ENCODE peak calls at places on chromosomes 3 and 15, in eight cellular contexts. O is effector memory CD4-positive, alpha-beta T cell; D is Peyer's patch; M is H9; Q is SJSA1; R is Karpas-422; I is cardiac muscle cell; S is osteoblast. J is an unnamed sample.

GRCh38 chr15:41561777-41562145 is 2.7 kb downstream of the TYRO3 start:
- DNase-seq in O (no peak), D (no peak), M (peak; percentile 75), Q (no peak), R (no peak), I (peak; percentile 83), S (peak; percentile 97), J (no peak)

GRCh38 chr3:190116551-190117067 is 4.1 kb downstream of the P3H2 start:
- DNase-seq in O (no peak), D (no peak), M (no peak), Q (no peak), R (no peak), I (peak; percentile 60), S (peak; percentile 85), J (no peak)

GRCh38 chr15:86178845-86179244 is 99.2 kb downstream of the AGBL1 start:
- DNase-seq in O (no peak), D (no peak), M (peak; percentile 36), Q (no peak), R (peak; percentile 43), I (no peak), S (no peak), J (no peak)

GRCh38 chr15:90105521-90105920 is 3.3 kb upstream of the IDH2 start:
- DNase-seq in O (no peak), D (no peak), M (no peak), Q (no peak), R (no peak), I (no peak), S (peak; percentile 79), J (no peak)

GRCh38 chr3:29503969-29504368 is 223.1 kb downstream of the RBMS3 start:
- DNase-seq in O (no peak), D (no peak), M (no peak), Q (no peak), R (no peak), I (no peak), S (no peak), J (no peak)

GRCh38 chr3:156532730-156533129 is 22.2 kb downstream of the SSR3 start:
- DNase-seq in O (no peak), D (no peak), M (no peak), Q (no peak), R (no peak), I (no peak), S (no peak), J (no peak)

GRCh38 chr15:38714309-38715072 is 149.9 kb upstream of the RASGRP1 start:
- DNase-seq in O (no peak), D (no peak), M (no peak), Q (peak; percentile 93), R (no peak), I (peak; percentile 94), S (peak; percentile 64), J (no peak)

GRCh38 chr3:24457719-24458118 is 36.9 kb downstream of the THRB start:
- DNase-seq in O (no peak), D (no peak), M (no peak), Q (no peak), R (no peak), I (no peak), S (no peak), J (no peak)

GRCh38 chr15:68900032-68900431 is 30.3 kb upstream of the SPESP1 start:
- DNase-seq in O (no peak), D (no peak), M (no peak), Q (no peak), R (no peak), I (no peak), S (no peak), J (no peak)

GRCh38 chr15:91348812-91349500 is 248.9 kb downstream of the SV2B start:
- DNase-seq in O (no peak), D (no peak), M (no peak), Q (no peak), R (peak; percentile 36), I (no peak), S (no peak), J (no peak)

GRCh38 chr15:65923264-65923663 is 54.0 kb downstream of the RAB11A start:
- DNase-seq in O (no peak), D (no peak), M (no peak), Q (no peak), R (no peak), I (no peak), S (no peak), J (no peak)

GRCh38 chr15:90580541-90580940 is 50.8 kb downstream of the CRTC3 start:
- DNase-seq in O (no peak), D (no peak), M (no peak), Q (no peak), R (no peak), I (no peak), S (no peak), J (no peak)

GRCh38 chr3:93843981-93844380 is 129.7 kb downstream of the PROS1 start:
- DNase-seq in O (no peak), D (no peak), M (no peak), Q (peak; percentile 41), R (no peak), I (peak; percentile 89), S (peak; percentile 73), J (no peak)

GRCh38 chr3:182568756-182569155 is 224.5 kb upstream of the ATP11B start:
- DNase-seq in O (no peak), D (no peak), M (no peak), Q (no peak), R (no peak), I (no peak), S (no peak), J (no peak)

GRCh38 chr15:70236306-70237103 is 138.8 kb upstream of the TLE3 start:
- DNase-seq in O (no peak), D (no peak), M (no peak), Q (no peak), R (no peak), I (peak; percentile 55), S (peak; percentile 85), J (no peak)

GRCh38 chr3:131361464-131362421 is 19.8 kb upstream of the NUDT16 start:
- DNase-seq in O (no peak), D (peak; percentile 97), M (peak; percentile 99), Q (no peak), R (no peak), I (peak; percentile 87), S (peak; percentile 80), J (no peak)

GRCh38 chr3:19885468-19885867 is 48.5 kb downstream of the EFHB start:
- DNase-seq in O (no peak), D (no peak), M (peak; percentile 35), Q (peak; percentile 35), R (peak; percentile 80), I (peak; percentile 70), S (peak; percentile 27), J (peak; percentile 9)

DNA sequence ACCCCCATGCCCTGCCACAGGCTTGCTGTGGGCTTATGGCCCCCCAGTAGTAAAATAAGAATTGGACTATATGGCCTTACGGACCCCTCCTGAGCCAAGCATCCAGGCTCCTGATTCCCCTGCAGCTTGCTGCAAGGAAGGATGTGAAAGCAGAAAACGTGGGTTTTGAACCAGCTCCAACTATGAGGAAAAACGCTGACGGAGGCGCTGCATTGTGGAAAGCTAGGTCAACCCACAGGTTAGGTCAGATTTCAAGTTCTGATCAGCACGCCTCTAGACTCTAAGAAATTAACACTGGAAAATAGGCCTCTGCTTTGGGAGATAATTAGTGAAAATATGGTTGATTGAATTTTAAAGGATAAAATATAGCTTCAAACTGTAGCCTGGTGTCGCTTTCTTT is 195.4 kb upstream of the HES1 start:
- DNase-seq in O (no peak), D (no peak), M (no peak), Q (no peak), R (no peak), I (no peak), S (no peak), J (no peak)
- H3K27me3 ChIP-seq in O (no peaks in the 10 kb centered on the region), D (no peaks in the 10 kb centered on the region), M (peaks cover 5% of the 10 kb centered on the region), Q (no peaks in the 10 kb centered on the region), R (no peaks in the 10 kb centered on the region), I (peaks cover 4% of the 10 kb centered on the region), S (peaks cover 49% of the 10 kb centered on the region), J (no peaks in the 10 kb centered on the region)

GRCh38 chr15:79919749-79920511 is 23.1 kb upstream of the MTHFS start:
- DNase-seq in O (no peak), D (no peak), M (peak; percentile 62), Q (no peak), R (peak; percentile 55), I (no peak), S (no peak), J (no peak)

GRCh38 chr15:79918278-79918677 is 21.5 kb upstream of the MTHFS start:
- DNase-seq in O (no peak), D (no peak), M (peak; percentile 85), Q (no peak), R (no peak), I (no peak), S (no peak), J (no peak)

GRCh38 chr15:79919090-79919748 is 22.4 kb upstream of the MTHFS start:
- DNase-seq in O (no peak), D (no peak), M (peak; percentile 86), Q (no peak), R (no peak), I (no peak), S (no peak), J (no peak)

GRCh38 chr15:79916424-79916823 is 19.6 kb upstream of the MTHFS start:
- DNase-seq in O (no peak), D (no peak), M (no peak), Q (no peak), R (no peak), I (no peak), S (no peak), J (no peak)

GRCh38 chr15:79914728-79915127 is 17.9 kb upstream of the MTHFS start:
- DNase-seq in O (no peak), D (no peak), M (no peak), Q (no peak), R (no peak), I (no peak), S (no peak), J (no peak)
- H3K9me3 ChIP-seq in O (peaks cover 25% of the 10 kb centered on the region), D (peaks cover 41% of the 10 kb centered on the region), M (peaks cover 12% of the 10 kb centered on the region), Q (peaks cover 21% of the 10 kb centered on the region), R (peaks cover 52% of the 10 kb centered on the region), I (no peaks in the 10 kb centered on the region), S (peaks cover 24% of the 10 kb centered on the region), J (peaks cover 37% of the 10 kb centered on the region)

GRCh38 chr3:64308931-64309330 is 83.7 kb upstream of the PRICKLE2 start:
- DNase-seq in O (no peak), D (no peak), M (no peak), Q (no peak), R (no peak), I (no peak), S (no peak), J (no peak)
- H3K27me3 ChIP-seq in O (no peaks in the 10 kb centered on the region), D (no peaks in the 10 kb centered on the region), M (no peaks in the 10 kb centered on the region), Q (no peaks in the 10 kb centered on the region), R (no peaks in the 10 kb centered on the region), I (no peaks in the 10 kb centered on the region), S (no peaks in the 10 kb centered on the region), J (no peaks in the 10 kb centered on the region)

GRCh38 chr15:25170781-25171110 is 216.0 kb downstream of the SNRPN start:
- DNase-seq in O (no peak), D (peak; percentile 25), M (peak; percentile 6), Q (no peak), R (no peak), I (no peak), S (peak; percentile 45), J (no peak)

GRCh38 chr15:25171111-25171811 is 216.5 kb downstream of the SNRPN start:
- DNase-seq in O (no peak), D (peak; percentile 18), M (peak; percentile 11), Q (no peak), R (no peak), I (no peak), S (no peak), J (no peak)

GRCh38 chr15:25170113-25170731 is 215.4 kb downstream of the SNRPN start:
- DNase-seq in O (no peak), D (peak; percentile 40), M (peak; percentile 11), Q (no peak), R (no peak), I (no peak), S (no peak), J (no peak)

GRCh38 chr15:25171856-25172687 is 217.3 kb downstream of the SNRPN start:
- DNase-seq in O (no peak), D (peak; percentile 20), M (peak; percentile 14), Q (no peak), R (no peak), I (no peak), S (peak; percentile 36), J (no peak)

GRCh38 chr15:25169318-25169717 is 214.5 kb downstream of the SNRPN start:
- DNase-seq in O (no peak), D (peak; percentile 15), M (peak; percentile 13), Q (no peak), R (no peak), I (no peak), S (no peak), J (no peak)
- H3K9me3 ChIP-seq in O (peaks cover 11% of the 10 kb centered on the region), D (peaks cover 31% of the 10 kb centered on the region), M (peaks cover 40% of the 10 kb centered on the region), Q (peaks cover 29% of the 10 kb centered on the region), R (peaks cover 21% of the 10 kb centered on the region), I (no peaks in the 10 kb centered on the region), S (no peaks in the 10 kb centered on the region), J (peaks cover 16% of the 10 kb centered on the region)